ENCODE peak calls at places on chromosomes 5 and 9, in nine cellular contexts. F is heart left ventricle, S is body of pancreas, Y is testis, K is K562, L is esophagus squamous epithelium, B is upper lobe of left lung, M is ovary, G is uterus. Z is an unnamed sample.

GRCh38 chr5:83026507-83026906 is 50.7 kb downstream of the TMEM167A start:
- DNase-seq in F (no peak), S (no peak), Y (no peak), K (no peak), L (no peak), B (no peak), M (no peak), G (no peak), Z (no peak)

GRCh38 chr5:132651838-132652476 is 6.0 kb upstream of the IL13 start:
- DNase-seq in F (no peak), S (no peak), Y (no peak), K (peak), L (no peak), B (no peak), M (no peak), G (no peak), Z (no peak)

GRCh38 chr9:136925414-136926153 is 19.0 kb downstream of the FBXW5 start:
- DNase-seq in F (peak), S (no peak), Y (no peak), K (no peak), L (no peak), B (peak), M (no peak), G (no peak), Z (no peak)

GRCh38 chr5:141641634-141642278 is 5.0 kb downstream of the RELL2 start:
- DNase-seq in F (no peak), S (no peak), Y (no peak), K (peak), L (no peak), B (no peak), M (no peak), G (no peak), Z (peak)

GRCh38 chr5:148750614-148751013 is 75.8 kb upstream of the ADRB2 start:
- DNase-seq in F (no peak), S (no peak), Y (no peak), K (no peak), L (no peak), B (no peak), M (no peak), G (no peak), Z (no peak)

GRCh38 chr5:82347213-82347947 is 69.2 kb upstream of the RPS23 start:
- DNase-seq in F (no peak), S (peak), Y (peak), K (no peak), L (no peak), B (no peak), M (peak), G (no peak), Z (no peak)

GRCh38 chr5:62077823-62078550 is 228.0 kb upstream of the KIF2A start:
- DNase-seq in F (no peak), S (no peak), Y (no peak), K (no peak), L (no peak), B (no peak), M (no peak), G (no peak), Z (no peak)

GRCh38 chr5:66207800-66208561 is 63.9 kb downstream of the SREK1 start:
- DNase-seq in F (no peak), S (no peak), Y (peak), K (no peak), L (no peak), B (no peak), M (no peak), G (peak), Z (no peak)

GRCh38 chr5:143395638-143396352 is 7.7 kb downstream of the NR3C1 start:
- DNase-seq in F (no peak), S (no peak), Y (no peak), K (no peak), L (no peak), B (no peak), M (no peak), G (no peak), Z (no peak)

GRCh38 chr9:28423255-28423654 is 850.0 kb upstream of the C9orf72 start:
- DNase-seq in F (no peak), S (no peak), Y (no peak), K (no peak), L (no peak), B (no peak), M (no peak), G (no peak), Z (no peak)

GRCh38 chr9:93080406-93080805 is 15.6 kb upstream of the CARD19 start:
- DNase-seq in F (no peak), S (no peak), Y (peak), K (no peak), L (no peak), B (no peak), M (peak), G (no peak), Z (no peak)

GRCh38 chr9:127971357-127972315 is 9.2 kb downstream of the EEIG1 start:
- DNase-seq in F (peak), S (no peak), Y (no peak), K (no peak), L (no peak), B (peak), M (peak), G (peak), Z (no peak)

GRCh38 chr5:138542120-138542955 is 698 bp downstream of the ETF1 start:
- DNase-seq in F (no peak), S (peak), Y (no peak), K (peak), L (no peak), B (no peak), M (no peak), G (no peak), Z (no peak)

GRCh38 chr9:69433426-69433825 is 108.4 kb downstream of the ENTREP1 start:
- DNase-seq in F (no peak), S (no peak), Y (no peak), K (no peak), L (no peak), B (no peak), M (no peak), G (no peak), Z (peak)

GRCh38 chr9:99357575-99357974 is 135.5 kb downstream of the SEC61B start:
- DNase-seq in F (no peak), S (no peak), Y (peak), K (no peak), L (no peak), B (no peak), M (no peak), G (no peak), Z (no peak)

GRCh38 chr5:108727154-108727638 is 20.5 kb upstream of the FER start:
- DNase-seq in F (no peak), S (peak), Y (peak), K (peak), L (no peak), B (no peak), M (no peak), G (no peak), Z (no peak)

GRCh38 chr9:38083858-38084555 is 15.0 kb upstream of the SHB start:
- DNase-seq in F (no peak), S (no peak), Y (no peak), K (no peak), L (no peak), B (no peak), M (no peak), G (no peak), Z (no peak)

GRCh38 chr5:111937091-111937490 is 180.1 kb upstream of the NREP start:
- DNase-seq in F (no peak), S (no peak), Y (no peak), K (no peak), L (no peak), B (no peak), M (no peak), G (no peak), Z (no peak)

GRCh38 chr5:159309689-159310433 is 20.4 kb downstream of the IL12B start:
- DNase-seq in F (peak), S (no peak), Y (no peak), K (no peak), L (no peak), B (no peak), M (no peak), G (no peak), Z (no peak)

GRCh38 chr5:178098685-178099084 is 14.6 kb upstream of the N4BP3 start:
- DNase-seq in F (no peak), S (no peak), Y (no peak), K (no peak), L (no peak), B (no peak), M (no peak), G (no peak), Z (no peak)

GRCh38 chr9:120833311-120833710 is 9.4 kb downstream of the PSMD5 start:
- DNase-seq in F (no peak), S (no peak), Y (no peak), K (no peak), L (no peak), B (no peak), M (no peak), G (no peak), Z (no peak)

GRCh38 chr5:150609843-150610584 is 30.4 kb upstream of the SYNPO start:
- DNase-seq in F (peak), S (no peak), Y (no peak), K (no peak), L (no peak), B (no peak), M (no peak), G (no peak), Z (no peak)

GRCh38 chr9:97529363-97530076 is 28.1 kb downstream of the TMOD1 start:
- DNase-seq in F (no peak), S (no peak), Y (peak), K (no peak), L (no peak), B (no peak), M (no peak), G (peak), Z (peak)

GRCh38 chr5:43533646-43534045 is 18.7 kb upstream of the C5orf34 start:
- DNase-seq in F (no peak), S (no peak), Y (no peak), K (no peak), L (no peak), B (no peak), M (no peak), G (no peak), Z (no peak)

GRCh38 chr9:36874921-36875320 is 159.1 kb downstream of the PAX5 start:
- DNase-seq in F (no peak), S (no peak), Y (no peak), K (no peak), L (no peak), B (no peak), M (no peak), G (no peak), Z (no peak)

GRCh38 chr9:109419531-109419930 is 78.6 kb downstream of the PTPN3 start:
- DNase-seq in F (no peak), S (no peak), Y (no peak), K (no peak), L (no peak), B (no peak), M (no peak), G (no peak), Z (no peak)

GRCh38 chr5:167816864-167817263 is 474.6 kb upstream of the WWC1 start:
- DNase-seq in F (no peak), S (no peak), Y (no peak), K (no peak), L (no peak), B (no peak), M (no peak), G (no peak), Z (no peak)

GRCh38 chr9:127539259-127539981 is 72.7 kb upstream of the STXBP1 start:
- DNase-seq in F (no peak), S (no peak), Y (no peak), K (peak), L (no peak), B (no peak), M (no peak), G (no peak), Z (peak)

DNA sequence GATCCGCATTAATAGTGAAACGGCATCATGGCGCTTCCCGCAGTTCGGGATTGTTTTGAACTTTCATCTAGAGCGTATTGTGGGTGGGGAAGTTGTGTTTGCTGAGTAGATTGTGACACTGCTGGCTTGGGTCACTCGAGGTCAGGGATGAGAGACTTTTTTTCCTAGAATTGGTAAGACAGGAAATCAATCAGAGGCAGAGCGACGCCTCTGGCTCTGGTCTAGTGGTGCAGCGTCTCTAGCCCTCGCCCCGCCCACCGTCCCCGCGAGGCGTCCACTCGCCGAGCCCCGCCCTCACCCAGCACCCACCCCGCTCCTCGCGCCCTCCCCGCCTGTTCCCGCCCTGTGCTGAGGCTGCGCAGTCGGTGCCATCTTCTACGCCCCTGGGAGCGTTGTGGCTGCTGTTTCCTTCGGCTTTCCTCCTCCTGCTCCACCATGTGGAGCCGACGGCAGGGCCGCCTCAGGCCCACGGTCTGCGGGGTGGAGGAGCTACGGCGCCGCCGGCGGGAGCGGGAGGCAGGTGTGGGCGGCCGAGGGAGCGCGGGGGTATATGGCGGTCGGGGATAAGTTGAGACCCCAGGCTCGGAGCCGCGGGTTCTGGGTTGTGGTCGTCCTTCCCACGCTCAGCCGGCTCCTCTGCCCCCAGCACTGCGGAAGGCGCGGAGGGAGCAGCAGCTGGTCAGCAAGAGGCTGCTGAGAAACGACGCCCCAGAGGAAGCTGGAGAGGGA is at the start of gene TMCO6:
- DNase-seq in F (peak), S (peak), Y (peak), K (peak), L (peak), B (peak), M (peak), G (peak), Z (peak)
- TF ChIP-seq POLR2A in F (peak), S (peak), Y (no peak), K (peak), L (no peak), B (peak), M (peak), G (peak), Z (peak)

GRCh38 chr9:84996049-84996448 is 326.5 kb downstream of the NTRK2 start:
- DNase-seq in F (no peak), S (no peak), Y (no peak), K (no peak), L (no peak), B (no peak), M (no peak), G (no peak), Z (no peak)

GRCh38 chr9:84998639-84999038 is 329.1 kb downstream of the NTRK2 start:
- DNase-seq in F (no peak), S (no peak), Y (no peak), K (no peak), L (no peak), B (no peak), M (no peak), G (no peak), Z (no peak)

GRCh38 chr9:84997472-84997871 is 327.9 kb downstream of the NTRK2 start:
- DNase-seq in F (no peak), S (no peak), Y (no peak), K (no peak), L (no peak), B (no peak), M (no peak), G (no peak), Z (no peak)

GRCh38 chr9:84993105-84993504 is 323.6 kb downstream of the NTRK2 start:
- DNase-seq in F (no peak), S (no peak), Y (no peak), K (no peak), L (no peak), B (no peak), M (no peak), G (no peak), Z (no peak)

DNA sequence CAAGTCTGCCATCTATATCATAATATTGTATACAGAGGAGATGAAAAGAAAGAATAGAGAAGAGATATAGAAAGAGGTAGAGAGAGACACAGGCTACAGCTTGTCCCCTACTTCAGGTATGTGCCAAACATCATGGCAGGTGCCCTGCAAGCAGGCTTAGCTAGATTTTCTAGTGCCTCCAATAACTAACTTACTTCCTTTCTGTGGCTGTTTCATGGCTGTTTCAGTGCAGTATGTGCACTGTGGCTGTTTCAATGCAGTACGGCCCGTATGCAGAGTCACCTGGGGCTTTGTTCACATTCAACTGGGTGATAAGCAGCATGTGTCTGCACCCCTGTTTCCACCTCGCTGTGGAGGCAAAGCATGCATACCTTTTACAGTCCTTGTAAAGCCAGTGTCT is 327.2 kb downstream of the NTRK2 start:
- DNase-seq in F (no peak), S (no peak), Y (no peak), K (no peak), L (no peak), B (no peak), M (no peak), G (no peak), Z (no peak)
- TF ChIP-seq POLR2A in F (no peak), S (no peak), Y (no peak), K (no peak), L (no peak), B (no peak), M (no peak), G (no peak), Z (no peak)

DNA sequence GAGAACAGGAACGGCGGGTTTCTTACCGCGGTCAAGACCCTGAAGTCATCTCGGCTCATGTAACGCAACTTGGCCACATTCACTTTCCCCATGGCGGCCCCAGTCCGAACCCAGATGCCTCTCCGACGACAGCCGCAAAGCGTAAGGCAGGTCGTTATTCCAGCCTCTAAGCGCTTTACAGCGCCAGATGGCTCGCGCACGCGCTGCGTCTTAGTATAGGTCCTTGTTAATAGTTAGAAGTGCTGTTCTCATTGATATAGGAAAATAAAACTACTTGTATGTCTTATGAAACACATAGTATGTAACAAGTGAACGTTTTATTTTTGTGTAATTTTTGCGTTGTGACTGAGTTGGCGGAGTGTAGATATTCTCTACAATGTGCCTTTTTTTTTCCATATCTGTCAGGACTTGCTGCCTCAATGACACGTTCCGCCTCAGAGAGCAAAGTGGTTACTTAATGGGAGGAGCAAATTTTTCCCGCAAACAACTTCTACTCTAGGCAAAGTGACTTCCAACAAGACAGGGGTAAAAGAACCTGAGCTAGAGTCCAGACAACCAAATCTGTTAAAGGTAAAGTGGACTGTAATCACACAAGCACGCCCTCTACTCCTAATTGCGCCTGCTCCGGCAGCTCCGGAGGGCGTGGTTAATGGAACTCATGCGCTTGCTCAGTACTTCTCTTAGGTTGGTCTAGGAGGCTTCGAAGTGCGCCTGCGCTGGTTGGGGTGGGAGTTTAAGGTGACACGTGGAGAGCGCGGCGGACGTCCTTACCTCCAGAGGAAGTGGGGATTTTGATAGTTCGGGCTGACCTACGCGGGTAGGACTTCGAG is at the start of gene RIOK2:
- DNase-seq in F (peak), S (peak), Y (peak), K (peak), L (peak), B (peak), M (peak), G (peak), Z (peak)
- TF ChIP-seq POLR2A in F (peak), S (no peak), Y (no peak), K (peak), L (no peak), B (peak), M (peak), G (no peak), Z (peak)

GRCh38 chr9:87535817-87536539 is 38.3 kb downstream of the DAPK1 start:
- DNase-seq in F (no peak), S (no peak), Y (no peak), K (no peak), L (no peak), B (no peak), M (no peak), G (no peak), Z (no peak)
- TF ChIP-seq POLR2A in F (no peak), S (no peak), Y (no peak), K (no peak), L (no peak), B (no peak), M (no peak), G (no peak), Z (no peak)

GRCh38 chr9:89622933-89623861 is 18.4 kb downstream of the GADD45G start:
- DNase-seq in F (no peak), S (peak), Y (peak), K (no peak), L (no peak), B (no peak), M (peak), G (peak), Z (no peak)
- TF ChIP-seq POLR2A in F (no peak), S (no peak), Y (no peak), K (no peak), L (no peak), B (no peak), M (no peak), G (no peak), Z (no peak)

GRCh38 chr5:176995896-176996767 is 10.4 kb downstream of the UIMC1 start:
- DNase-seq in F (no peak), S (no peak), Y (no peak), K (no peak), L (no peak), B (no peak), M (no peak), G (no peak), Z (no peak)

GRCh38 chr5:176998828-176999227 is 7.8 kb downstream of the UIMC1 start:
- DNase-seq in F (no peak), S (no peak), Y (no peak), K (no peak), L (no peak), B (no peak), M (no peak), G (no peak), Z (no peak)

GRCh38 chr5:176995122-176995490 is 11.5 kb downstream of the UIMC1 start:
- DNase-seq in F (no peak), S (no peak), Y (no peak), K (no peak), L (no peak), B (no peak), M (no peak), G (no peak), Z (no peak)

GRCh38 chr5:176996780-176997179 is 9.8 kb downstream of the UIMC1 start:
- DNase-seq in F (no peak), S (no peak), Y (no peak), K (no peak), L (no peak), B (no peak), M (no peak), G (no peak), Z (no peak)

DNA sequence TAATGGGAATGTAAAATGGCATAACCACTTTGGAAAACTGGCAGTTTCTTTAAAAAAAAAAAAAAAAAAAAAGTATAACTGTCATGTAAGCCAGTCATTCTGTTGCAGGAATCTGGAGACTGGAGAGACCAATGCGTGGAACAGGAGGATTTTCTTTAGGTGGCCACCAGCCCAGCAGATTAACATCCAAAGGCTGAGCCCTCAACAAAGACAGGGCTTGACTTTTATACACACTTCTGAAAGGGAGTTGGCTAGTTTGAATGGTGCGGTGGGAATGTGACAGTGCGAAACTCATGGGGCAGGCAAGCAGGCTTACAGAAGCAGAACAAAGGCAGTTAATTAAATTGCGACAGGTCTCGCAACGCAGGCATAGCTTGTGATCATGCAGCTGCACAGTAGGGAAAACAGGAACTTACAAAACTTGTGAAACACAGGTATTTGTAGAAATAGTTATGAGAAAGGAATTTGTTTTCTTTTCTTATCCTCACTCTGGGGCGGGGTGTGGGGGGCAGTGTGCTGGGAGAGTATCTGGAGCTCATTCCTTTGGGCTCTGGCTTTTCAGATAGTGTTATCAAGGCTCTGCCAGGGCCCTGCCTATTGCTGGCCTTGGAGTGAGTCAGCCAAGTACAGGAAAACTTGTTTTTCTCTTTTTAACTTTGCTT is 12.0 kb downstream of the UIMC1 start:
- DNase-seq in F (no peak), S (peak), Y (peak), K (peak), L (no peak), B (no peak), M (peak), G (no peak), Z (no peak)
- TF ChIP-seq POLR2A in F (no peak), S (no peak), Y (no peak), K (no peak), L (no peak), B (no peak), M (no peak), G (no peak), Z (no peak)